ENCODE peak calls at places on chromosomes 16 and 17, in nine cellular contexts. T, G, P, E, O, J, L, K and I are unnamed samples.

GRCh38 chr17:27879987-27880608 is 13.1 kb downstream of the LYRM9 start:
- DNase-seq in T (peak), G (peak), P (peak), E (peak), O (no peak), J (peak), L (peak), K (peak), I (no peak)

GRCh38 chr16:88803264-88803987 is at the start of gene CDT1:
- DNase-seq in T (peak), G (peak), P (peak), E (peak), O (no peak), J (peak), L (peak), K (peak), I (peak)

GRCh38 chr16:49179714-49180330 is 101.8 kb downstream of the CBLN1 start:
- DNase-seq in T (no peak), G (no peak), P (no peak), E (no peak), O (no peak), J (no peak), L (peak), K (no peak), I (no peak)

GRCh38 chr17:11002417-11002816 is 164.5 kb upstream of the PIRT start:
- DNase-seq in T (no peak), G (no peak), P (no peak), E (no peak), O (no peak), J (no peak), L (no peak), K (no peak), I (no peak)

GRCh38 chr16:72921620-72922019 is 126.3 kb downstream of the ZFHX3 start:
- DNase-seq in T (no peak), G (peak), P (peak), E (no peak), O (no peak), J (no peak), L (no peak), K (no peak), I (no peak)

GRCh38 chr17:48613862-48614694 is 1.0 kb downstream of the HOXB8 start:
- DNase-seq in T (no peak), G (no peak), P (no peak), E (no peak), O (no peak), J (no peak), L (no peak), K (no peak), I (no peak)

GRCh38 chr17:62819511-62820221 is 11.6 kb upstream of the MARCHF10 start:
- DNase-seq in T (no peak), G (peak), P (peak), E (peak), O (peak), J (peak), L (peak), K (no peak), I (peak)

GRCh38 chr16:49890876-49891275 is 35.0 kb upstream of the ZNF423 start:
- DNase-seq in T (peak), G (no peak), P (no peak), E (no peak), O (no peak), J (no peak), L (peak), K (peak), I (no peak)

GRCh38 chr16:31569360-31569717 is 41.6 kb downstream of the AHSP start:
- DNase-seq in T (peak), G (no peak), P (no peak), E (no peak), O (no peak), J (no peak), L (no peak), K (no peak), I (no peak)

GRCh38 chr17:29162909-29163341 is 17.3 kb downstream of the MYO18A start:
- DNase-seq in T (no peak), G (no peak), P (no peak), E (no peak), O (no peak), J (no peak), L (no peak), K (peak), I (no peak)

GRCh38 chr16:28923652-28924398 is 1.2 kb downstream of the RABEP2 start:
- DNase-seq in T (no peak), G (no peak), P (no peak), E (no peak), O (no peak), J (peak), L (peak), K (no peak), I (peak)

GRCh38 chr17:45740553-45741330 is 43.4 kb upstream of the CRHR1 start:
- DNase-seq in T (peak), G (no peak), P (peak), E (no peak), O (no peak), J (no peak), L (no peak), K (peak), I (no peak)

GRCh38 chr17:73341350-73342056 is 29.7 kb upstream of the CDC42EP4 start:
- DNase-seq in T (peak), G (no peak), P (no peak), E (no peak), O (no peak), J (no peak), L (no peak), K (no peak), I (no peak)

GRCh38 chr16:74094962-74095361 is 201.7 kb upstream of the PSMD7 start:
- DNase-seq in T (no peak), G (no peak), P (no peak), E (no peak), O (no peak), J (no peak), L (no peak), K (no peak), I (no peak)

GRCh38 chr17:70767102-70767701 is 597.9 kb downstream of the KCNJ2 start:
- DNase-seq in T (no peak), G (no peak), P (no peak), E (no peak), O (no peak), J (no peak), L (no peak), K (peak), I (no peak)

GRCh38 chr16:86073103-86073625 is 174.2 kb downstream of the IRF8 start:
- DNase-seq in T (no peak), G (no peak), P (peak), E (no peak), O (no peak), J (no peak), L (no peak), K (no peak), I (no peak)

GRCh38 chr17:74864866-74865395 is 5.2 kb upstream of the GRIN2C start:
- DNase-seq in T (peak), G (peak), P (peak), E (peak), O (peak), J (peak), L (peak), K (peak), I (no peak)

GRCh38 chr16:63976345-63976744 is 1145.5 kb downstream of the CDH11 start:
- DNase-seq in T (no peak), G (no peak), P (no peak), E (no peak), O (no peak), J (no peak), L (no peak), K (no peak), I (no peak)

GRCh38 chr16:67013823-67014640 is 14.9 kb upstream of the CBFB start:
- DNase-seq in T (peak), G (peak), P (peak), E (peak), O (no peak), J (peak), L (peak), K (peak), I (peak)

GRCh38 chr16:886802-887731 is 83.7 kb downstream of the LMF1 start:
- DNase-seq in T (peak), G (no peak), P (peak), E (no peak), O (no peak), J (no peak), L (no peak), K (no peak), I (no peak)

GRCh38 chr16:19860146-19861030 is 24.3 kb downstream of the GPRC5B start:
- DNase-seq in T (no peak), G (no peak), P (peak), E (no peak), O (no peak), J (no peak), L (no peak), K (no peak), I (no peak)

GRCh38 chr17:7215136-7215638 is 4.4 kb downstream of the DLG4 start:
- DNase-seq in T (no peak), G (no peak), P (no peak), E (peak), O (peak), J (peak), L (no peak), K (no peak), I (no peak)

GRCh38 chr16:4323071-4323844 is 7.4 kb downstream of the GLIS2 start:
- DNase-seq in T (no peak), G (no peak), P (peak), E (no peak), O (no peak), J (peak), L (no peak), K (no peak), I (no peak)

GRCh38 chr16:57667526-57668258 is 414 bp upstream of the ADGRG3 start:
- DNase-seq in T (peak), G (no peak), P (no peak), E (no peak), O (no peak), J (peak), L (no peak), K (peak), I (no peak)

GRCh38 chr16:1571012-1571671 is 37.7 kb downstream of the TMEM204 start:
- DNase-seq in T (no peak), G (no peak), P (no peak), E (no peak), O (no peak), J (no peak), L (no peak), K (no peak), I (no peak)

GRCh38 chr16:52837251-52837650 is 215.4 kb downstream of the CHD9NB start:
- DNase-seq in T (no peak), G (no peak), P (no peak), E (no peak), O (no peak), J (no peak), L (no peak), K (no peak), I (no peak)

GRCh38 chr17:57672205-57672632 is 72.9 kb downstream of the CCDC182 start:
- DNase-seq in T (no peak), G (no peak), P (no peak), E (no peak), O (peak), J (no peak), L (no peak), K (no peak), I (no peak)

GRCh38 chr16:89444151-89444723 is 46.1 kb downstream of the ANKRD11 start:
- DNase-seq in T (no peak), G (no peak), P (no peak), E (no peak), O (no peak), J (no peak), L (no peak), K (peak), I (no peak)

GRCh38 chr17:41082565-41083136 is 1.3 kb upstream of the KRTAP4-7 start:
- DNase-seq in T (no peak), G (no peak), P (no peak), E (no peak), O (no peak), J (no peak), L (no peak), K (no peak), I (no peak)

GRCh38 chr16:86758932-86759331 is 180.6 kb downstream of the FOXL1 start:
- DNase-seq in T (no peak), G (no peak), P (no peak), E (no peak), O (no peak), J (no peak), L (no peak), K (no peak), I (no peak)

GRCh38 chr16:19348578-19349315 is 63.2 kb downstream of the CLEC19A start:
- DNase-seq in T (peak), G (no peak), P (no peak), E (no peak), O (no peak), J (peak), L (no peak), K (no peak), I (peak)

GRCh38 chr17:78888911-78889496 is 14.0 kb downstream of the CEP295NL start:
- DNase-seq in T (no peak), G (no peak), P (no peak), E (no peak), O (no peak), J (no peak), L (no peak), K (no peak), I (no peak)

GRCh38 chr16:82700541-82701240 is 73.9 kb downstream of the CDH13 start:
- DNase-seq in T (no peak), G (no peak), P (no peak), E (no peak), O (no peak), J (no peak), L (no peak), K (no peak), I (no peak)

GRCh38 chr16:48864055-48864454 is 254.1 kb upstream of the N4BP1 start:
- DNase-seq in T (no peak), G (no peak), P (no peak), E (no peak), O (no peak), J (no peak), L (no peak), K (no peak), I (no peak)

GRCh38 chr17:77324227-77324626 is 183.5 kb downstream of the SEC14L1 start:
- DNase-seq in T (no peak), G (peak), P (peak), E (no peak), O (no peak), J (peak), L (no peak), K (no peak), I (no peak)
- H3K27ac ChIP-seq in T (no peak), G (peak), P (peak), E (peak), O (peak), J (peak), L (peak), K (peak), I (peak)

GRCh38 chr16:84782841-84783240 is 36.9 kb upstream of the CRISPLD2 start:
- DNase-seq in T (no peak), G (no peak), P (no peak), E (no peak), O (no peak), J (no peak), L (no peak), K (no peak), I (no peak)

GRCh38 chr16:84789431-84789830 is 30.4 kb upstream of the CRISPLD2 start:
- DNase-seq in T (no peak), G (no peak), P (peak), E (no peak), O (no peak), J (no peak), L (no peak), K (no peak), I (no peak)

GRCh38 chr16:84786605-84787302 is 33.0 kb upstream of the CRISPLD2 start:
- DNase-seq in T (no peak), G (no peak), P (peak), E (no peak), O (no peak), J (peak), L (no peak), K (no peak), I (no peak)

GRCh38 chr16:84788968-84789371 is 30.8 kb upstream of the CRISPLD2 start:
- DNase-seq in T (no peak), G (no peak), P (peak), E (no peak), O (no peak), J (no peak), L (no peak), K (no peak), I (no peak)

GRCh38 chr16:84785843-84786538 is 33.8 kb upstream of the CRISPLD2 start:
- DNase-seq in T (no peak), G (no peak), P (peak), E (no peak), O (no peak), J (peak), L (peak), K (no peak), I (no peak)
- TF ChIP-seq EP300 in T (no peak), G (no peak), P (no peak), E (no peak), O (no peak), J (no peak), L (no peak), K (no peak), I (no peak)

GRCh38 chr17:1083451-1084187 is 86.7 kb downstream of the TIMM22 start:
- DNase-seq in T (no peak), G (no peak), P (no peak), E (no peak), O (no peak), J (peak), L (no peak), K (no peak), I (no peak)

GRCh38 chr17:1089915-1090314 is 89.9 kb downstream of the ABR start:
- DNase-seq in T (no peak), G (peak), P (no peak), E (no peak), O (no peak), J (peak), L (no peak), K (no peak), I (no peak)

GRCh38 chr17:1091190-1091534 is 88.6 kb downstream of the ABR start:
- DNase-seq in T (no peak), G (no peak), P (no peak), E (no peak), O (no peak), J (no peak), L (no peak), K (no peak), I (no peak)

GRCh38 chr17:1090454-1091189 is 89.2 kb downstream of the ABR start:
- DNase-seq in T (no peak), G (no peak), P (no peak), E (no peak), O (no peak), J (peak), L (no peak), K (no peak), I (peak)

DNA sequence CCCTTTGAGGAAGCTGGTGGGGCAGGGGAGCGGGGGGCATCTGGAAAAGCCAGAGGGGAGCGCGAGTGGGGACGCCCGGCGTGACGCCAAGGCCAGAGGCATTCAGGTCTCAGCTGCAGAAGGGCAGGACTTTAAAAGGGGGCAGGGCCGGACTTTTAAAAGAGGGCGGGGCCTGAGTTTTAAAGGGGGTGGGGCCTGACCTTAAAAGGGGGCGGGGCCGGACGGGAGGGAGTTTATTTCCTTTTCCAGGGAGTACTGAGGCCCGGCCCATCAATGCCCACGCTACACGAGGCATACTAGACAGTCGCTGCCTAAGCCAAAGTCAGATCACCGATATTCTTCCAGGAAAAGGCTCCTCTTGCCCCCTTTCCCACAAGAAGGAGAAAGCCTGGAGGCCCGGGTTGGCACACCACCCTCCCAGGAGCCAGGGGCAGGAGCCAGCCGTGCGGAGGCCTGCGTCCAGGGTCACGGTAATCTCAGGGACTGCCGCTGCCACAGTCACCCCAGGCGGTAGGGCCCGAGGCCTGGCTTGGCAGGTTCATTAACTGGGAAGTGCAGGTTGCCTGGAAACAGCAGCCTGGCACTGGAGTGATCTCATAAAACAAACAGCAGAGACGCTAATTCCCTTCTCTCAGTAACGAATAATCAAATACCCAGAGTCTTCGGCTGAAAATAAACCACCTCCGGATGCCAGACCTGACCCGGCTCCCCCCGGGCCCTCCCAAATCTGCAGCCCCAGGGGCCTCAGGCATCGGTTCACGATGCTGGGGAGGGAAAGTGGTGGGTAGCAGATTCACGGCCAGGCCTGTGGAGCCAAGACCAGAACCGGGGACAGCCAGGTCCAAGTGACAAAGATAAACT is 90.7 kb downstream of the TIMM22 start:
- DNase-seq in T (peak), G (no peak), P (peak), E (peak), O (no peak), J (peak), L (peak), K (peak), I (peak)
- H3K27ac ChIP-seq in T (no peak), G (no peak), P (peak), E (peak), O (peak), J (peak), L (peak), K (no peak), I (peak)

GRCh38 chr16:27720731-27721547 is 171.0 kb downstream of the KATNIP start:
- DNase-seq in T (no peak), G (peak), P (peak), E (peak), O (no peak), J (no peak), L (no peak), K (no peak), I (no peak)
- TF ChIP-seq EP300 in T (no peak), G (no peak), P (no peak), E (no peak), O (no peak), J (no peak), L (no peak), K (no peak), I (no peak)

GRCh38 chr17:81884968-81885367 is 6.4 kb downstream of the ALYREF start:
- DNase-seq in T (no peak), G (no peak), P (no peak), E (no peak), O (no peak), J (no peak), L (no peak), K (no peak), I (peak)

GRCh38 chr17:81888105-81888987 is 3.0 kb downstream of the ALYREF start:
- DNase-seq in T (no peak), G (no peak), P (no peak), E (no peak), O (no peak), J (no peak), L (no peak), K (no peak), I (peak)

GRCh38 chr17:81885869-81886548 is 5.4 kb downstream of the ALYREF start:
- DNase-seq in T (no peak), G (no peak), P (no peak), E (no peak), O (no peak), J (no peak), L (no peak), K (no peak), I (peak)

GRCh38 chr17:81884520-81884919 is 6.9 kb downstream of the ALYREF start:
- DNase-seq in T (no peak), G (no peak), P (no peak), E (no peak), O (no peak), J (no peak), L (no peak), K (no peak), I (no peak)

DNA sequence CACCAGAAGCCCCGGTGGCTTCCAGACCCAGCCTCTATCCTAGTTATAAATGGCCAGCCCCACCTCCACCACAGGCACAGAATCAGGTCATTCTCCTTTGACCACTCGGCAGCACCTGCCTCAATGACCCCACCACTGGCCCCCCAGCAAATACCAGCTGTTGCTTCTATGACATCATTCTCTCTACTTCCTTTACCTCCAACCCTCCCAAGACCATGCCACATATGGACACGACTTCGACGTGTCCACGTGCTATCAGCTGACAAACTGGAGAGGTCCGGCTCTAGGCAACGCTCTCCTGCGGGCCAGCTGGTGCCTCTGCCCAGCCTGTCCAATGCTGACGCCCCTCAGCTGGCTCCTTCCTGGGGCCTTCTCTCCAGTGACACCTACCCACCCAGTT is 5.9 kb downstream of the ALYREF start:
- DNase-seq in T (no peak), G (no peak), P (no peak), E (no peak), O (no peak), J (no peak), L (no peak), K (no peak), I (no peak)
- H3K27ac ChIP-seq in T (no peak), G (no peak), P (no peak), E (no peak), O (no peak), J (no peak), L (no peak), K (no peak), I (no peak)